ENCODE peak calls at places on chromosomes 7 and 10, in six cellular contexts. N, B, C, G, W and Y are unnamed samples.

GRCh38 chr7:68892211-68892610 is 706.1 kb upstream of the AUTS2 start:
- DNase-seq in C (no peak), G (no peak), B (no peak), W (no peak), N (no peak), Y (no peak)

GRCh38 chr7:76086070-76086469 is 38.2 kb downstream of the MDH2 start:
- DNase-seq in B (no peak), W (no peak), C (no peak), G (no peak), N (no peak), Y (no peak)

GRCh38 chr10:106450966-106451365 is 713.5 kb downstream of the SORCS1 start:
- DNase-seq in B (no peak), N (no peak), W (no peak), C (no peak), G (no peak), Y (no peak)

GRCh38 chr10:33114451-33114944 is 156.5 kb upstream of the ITGB1 start:
- DNase-seq in N (no peak), C (no peak), W (no peak), B (no peak), G (no peak), Y (no peak)

GRCh38 chr7:45985902-45986301 is 64.8 kb upstream of the IGFBP3 start:
- DNase-seq in N (no peak), G (no peak), C (no peak), W (peak; percentile 45), B (peak; percentile 52), Y (no peak)

GRCh38 chr7:44977304-44977858 is 1.4 kb downstream of the MYO1G start:
- DNase-seq in G (no peak), W (no peak), B (no peak), C (peak; percentile 41), N (no peak), Y (no peak)

GRCh38 chr7:23938937-23939552 is 229.0 kb downstream of the STK31 start:
- DNase-seq in G (peak; percentile 82), W (no peak), N (no peak), C (no peak), B (peak; percentile 74), Y (no peak)

GRCh38 chr10:98414932-98415709 is at the start of gene PYROXD2:
- DNase-seq in N (peak; percentile 88), B (peak; percentile 92), G (peak; percentile 87), W (peak; percentile 62), C (no peak), Y (peak; percentile 58)

GRCh38 chr7:20376796-20377195 is 46.1 kb downstream of the ITGB8 start:
- DNase-seq in G (no peak), W (no peak), N (no peak), C (no peak), B (no peak), Y (no peak)

GRCh38 chr10:102113956-102114857 is 6.0 kb downstream of the LDB1 start:
- DNase-seq in W (no peak), C (no peak), G (no peak), B (peak; percentile 12), N (no peak), Y (no peak)

GRCh38 chr10:63630928-63631685 is 109.9 kb downstream of the REEP3 start:
- DNase-seq in B (no peak), G (no peak), W (no peak), C (no peak), N (no peak), Y (no peak)

GRCh38 chr7:101940830-101941229 is 123.4 kb downstream of the CUX1 start:
- DNase-seq in W (no peak), N (no peak), C (no peak), B (no peak), G (no peak), Y (no peak)

GRCh38 chr7:18798018-18798906 is 302.7 kb downstream of the HDAC9 start:
- DNase-seq in G (no peak), N (no peak), C (no peak), B (no peak), W (no peak), Y (no peak)